ENCODE peak calls at places on chromosomes 12 and 14, in five cellular contexts. S is GM12892, M is HCT116, C is K562, B is GM23338. L is an unnamed sample.
A peak's percentile ranks its signal among the peaks of the same experiment; 100 is the strongest.

GRCh38 chr12:125187148-125187733 is 122.0 kb downstream of the AACS start:
- DNase-seq in C (no peak), M (no peak), S (no peak), B (peak; percentile 44), L (no peak)

GRCh38 chr14:76203086-76204001 is 51.6 kb downstream of the GPATCH2L start:
- DNase-seq in B (no peak), M (no peak), C (no peak), S (no peak), L (no peak)

GRCh38 chr12:78120866-78121590 is 290.3 kb downstream of the NAV3 start:
- DNase-seq in M (peak; percentile 33), S (no peak), C (no peak), B (no peak), L (no peak)

GRCh38 chr14:100072783-100073346 is 7.6 kb downstream of the EVL start:
- DNase-seq in S (no peak), M (peak; percentile 13), B (peak; percentile 24), C (peak; percentile 31), L (no peak)

GRCh38 chr12:2779281-2779680 is 15.5 kb upstream of the FKBP4 start:
- DNase-seq in M (no peak), S (no peak), C (no peak), B (peak; percentile 78), L (no peak)

GRCh38 chr12:131261906-131262305 is 308.2 kb downstream of the ADGRD1 start:
- DNase-seq in B (no peak), S (no peak), M (no peak), C (no peak), L (no peak)

GRCh38 chr12:69916541-69917270 is 91.7 kb downstream of the MYRFL start:
- DNase-seq in S (no peak), C (no peak), B (no peak), M (no peak), L (no peak)

GRCh38 chr14:21978184-21978998 is 304.8 kb upstream of the OR4E1 start:
- DNase-seq in S (no peak), B (peak; percentile 85), M (peak; percentile 16), C (peak; percentile 47), L (no peak)

GRCh38 chr14:98816195-98816594 is 455.8 kb downstream of the BCL11B start:
- DNase-seq in B (no peak), C (no peak), M (no peak), S (no peak), L (no peak)

GRCh38 chr12:104670439-104671406 is 214.0 kb downstream of the CHST11 start:
- DNase-seq in M (peak; percentile 16), S (no peak), B (no peak), C (peak; percentile 30), L (no peak)

GRCh38 chr12:65460076-65460475 is 181.6 kb downstream of the MSRB3 start:
- DNase-seq in C (no peak), S (no peak), M (no peak), B (peak; percentile 64), L (no peak)

GRCh38 chr14:99937475-99938244 is 127.6 kb upstream of the EVL start:
- DNase-seq in M (no peak), S (no peak), C (no peak), B (no peak), L (no peak)

GRCh38 chr12:52151153-52151858 is 40.5 kb downstream of the KRT80 start:
- DNase-seq in B (no peak), C (no peak), M (no peak), S (no peak), L (no peak)

GRCh38 chr12:52152905-52153317 is 38.9 kb downstream of the KRT80 start:
- DNase-seq in S (no peak), M (no peak), B (no peak), C (no peak), L (no peak)

GRCh38 chr12:52149651-52150241 is 42.1 kb downstream of the KRT80 start:
- DNase-seq in C (no peak), M (no peak), B (no peak), S (no peak), L (no peak)

GRCh38 chr12:52149182-52149641 is 42.6 kb downstream of the KRT80 start:
- DNase-seq in B (no peak), M (no peak), S (no peak), C (no peak), L (no peak)

GRCh38 chr12:52151859-52152783 is 39.7 kb downstream of the KRT80 start:
- DNase-seq in C (peak; percentile 89), B (peak; percentile 91), M (no peak), S (peak; percentile 73), L (no peak)
- TF ChIP-seq POLR2AphosphoS5 in C (no peak), B (no peak), M (peak; percentile 25), S (no peak), L (no peak)

DNA sequence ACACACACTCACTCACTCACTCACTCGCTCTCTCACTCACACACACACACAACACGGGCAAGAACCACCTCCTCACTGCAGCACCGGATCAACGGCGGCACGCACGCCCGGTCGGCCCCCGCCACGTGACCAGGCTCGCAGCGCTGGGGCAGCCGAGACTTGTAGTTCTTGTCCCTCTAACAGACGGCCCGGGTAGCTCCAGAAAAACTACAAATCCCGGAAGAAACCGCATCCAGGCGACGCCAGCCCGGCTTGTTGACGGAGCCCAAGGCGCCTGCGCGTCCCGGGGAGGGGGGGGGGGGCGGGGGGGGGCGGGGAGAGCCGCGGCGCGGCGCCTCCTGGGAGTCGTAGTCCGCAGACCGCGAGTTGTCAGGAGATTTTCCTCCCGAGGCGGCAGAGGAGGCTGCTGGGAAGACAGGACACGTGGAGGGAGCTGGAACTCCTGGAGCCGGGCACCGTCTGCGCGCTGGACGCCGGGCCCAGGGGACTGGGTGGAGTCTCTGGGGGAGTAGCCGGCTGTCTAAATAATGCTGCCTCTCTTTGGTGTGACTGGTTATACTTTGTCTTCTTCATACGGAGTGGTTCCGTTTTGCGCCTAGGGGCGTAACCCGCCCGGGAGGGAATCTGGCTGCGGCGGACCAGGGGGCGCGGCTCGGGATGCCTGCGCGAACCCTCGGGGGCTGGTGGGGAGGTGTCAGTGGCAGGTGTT is at the start of gene MAX:
- DNase-seq in M (peak; percentile 96), C (peak; percentile 93), B (peak; percentile 99), S (peak; percentile 90), L (peak; percentile 100)
- TF ChIP-seq POLR2AphosphoS5 in M (peak; percentile 86), C (no peak), B (peak; percentile 89), S (peak; percentile 90), L (peak; percentile 73)

GRCh38 chr14:24147761-24148428 is 597 bp downstream of the RNF31 start:
- DNase-seq in S (no peak), B (no peak), M (no peak), C (no peak), L (no peak)

GRCh38 chr14:24145219-24145618 is 1.2 kb downstream of the PSME2 start:
- DNase-seq in B (no peak), M (no peak), S (no peak), C (no peak), L (no peak)

GRCh38 chr14:24146978-24147760 is at the start of gene RNF31:
- DNase-seq in B (peak; percentile 100), C (peak; percentile 93), M (peak; percentile 96), S (peak; percentile 93), L (no peak)

GRCh38 chr14:24145700-24146621 is at the start of gene PSME2:
- DNase-seq in S (no peak), B (no peak), M (no peak), C (no peak), L (peak; percentile 91)

GRCh38 chr14:24146622-24146977 is 190 bp upstream of the PSME2 start:
- DNase-seq in M (peak; percentile 94), S (peak; percentile 93), B (peak; percentile 99), C (peak; percentile 94), L (no peak)
- TF ChIP-seq POLR2AphosphoS5 in M (no peak), S (no peak), B (peak; percentile 50), C (no peak), L (no peak)

DNA sequence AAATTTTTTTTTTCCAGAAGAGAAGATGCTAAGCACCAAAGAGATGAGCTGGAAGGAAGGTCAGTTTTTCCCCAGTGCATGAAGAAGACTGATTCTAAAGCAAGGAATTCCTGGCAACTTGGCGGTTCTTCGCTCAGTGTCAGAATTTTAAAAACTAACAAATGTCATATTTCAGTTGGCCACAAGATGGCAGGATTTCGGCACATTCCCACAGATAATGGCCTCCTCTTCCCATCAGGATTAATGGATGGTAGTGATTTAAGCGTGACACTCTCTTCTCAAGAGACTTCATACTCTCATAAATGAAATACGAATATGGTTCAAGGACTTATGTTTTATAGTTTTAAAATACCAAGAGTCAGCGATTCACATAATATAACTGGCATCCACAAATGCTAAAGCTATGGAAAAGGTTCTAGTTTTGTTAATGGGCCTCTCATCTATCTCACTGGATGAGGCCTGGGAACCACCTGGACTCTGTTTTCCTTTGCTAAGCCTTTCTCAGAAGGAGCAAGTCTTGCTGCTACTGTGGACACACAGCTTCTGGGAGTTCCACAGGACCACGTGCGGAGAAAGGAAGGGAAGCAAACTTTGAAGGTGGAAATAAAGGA is 46.1 kb upstream of the PTPRO start:
- DNase-seq in M (peak; percentile 16), C (peak; percentile 13), B (peak; percentile 77), S (no peak), L (no peak)
- TF ChIP-seq POLR2AphosphoS5 in M (no peak), C (no peak), B (no peak), S (no peak), L (no peak)

DNA sequence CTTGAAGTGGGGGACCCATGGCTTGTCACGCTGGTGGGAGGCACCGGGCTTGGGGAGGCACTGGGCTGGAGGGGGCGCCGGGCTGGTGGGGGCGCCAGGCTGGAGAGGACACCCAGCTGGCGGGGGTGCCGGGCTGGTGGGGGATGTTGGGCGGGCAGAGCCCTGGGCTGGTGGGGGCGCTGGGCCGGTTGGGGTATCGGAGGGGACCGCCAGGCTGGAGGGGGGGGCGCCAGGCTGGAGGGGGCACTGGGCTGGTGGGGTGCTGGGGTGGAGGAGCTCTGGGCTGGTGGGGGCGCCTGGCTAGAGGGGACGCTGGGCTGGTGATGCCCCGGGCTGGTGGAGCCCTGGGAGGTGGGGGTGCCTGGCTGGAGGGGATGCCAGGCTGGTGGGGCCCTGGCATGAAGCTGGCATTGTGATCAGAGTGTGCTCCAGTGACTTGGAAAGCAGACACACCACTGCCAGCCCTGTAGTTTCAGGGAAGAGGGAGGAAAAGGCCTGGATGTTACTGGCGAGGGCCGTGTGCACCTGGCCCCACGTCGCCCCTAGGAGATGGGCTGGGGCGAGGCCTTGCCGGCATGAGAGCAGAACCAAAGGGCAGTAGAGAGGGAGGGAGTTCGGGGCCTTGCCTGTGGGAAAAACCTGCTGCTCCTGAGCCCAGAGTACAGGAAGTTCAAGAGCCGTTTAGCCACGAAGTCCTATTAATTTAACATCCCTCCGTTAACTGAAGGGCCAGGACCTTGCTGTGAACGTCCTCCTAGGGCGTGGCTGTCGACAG is 13.1 kb downstream of the TEDC1 start:
- DNase-seq in M (no peak), S (peak; percentile 19), C (no peak), B (no peak), L (no peak)
- TF ChIP-seq POLR2AphosphoS5 in M (no peak), S (no peak), C (no peak), B (no peak), L (no peak)

L was measured in vagina.